ENCODE peak calls at places on chromosomes 1 and 21, in four cellular contexts. J, Z, X and M are unnamed samples.

GRCh38 chr1:12547586-12548225 is 70.3 kb downstream of the DHRS3 start:
- DNase-seq in J (no peak), Z (no peak), X (no peak), M (no peak)

GRCh38 chr21:33857846-33858671 is 57.5 kb downstream of the ATP5PO start:
- DNase-seq in J (no peak), Z (no peak), X (no peak), M (no peak)

GRCh38 chr1:2392686-2393085 is 1.0 kb downstream of the RER1 start:
- DNase-seq in J (peak), Z (no peak), X (no peak), M (peak)

GRCh38 chr1:109652446-109652845 is 3.5 kb upstream of the GSTM4 start:
- DNase-seq in J (no peak), Z (no peak), X (no peak), M (no peak)

GRCh38 chr1:85201340-85202091 is 700 bp upstream of the SYDE2 start:
- DNase-seq in J (peak), Z (peak), X (peak), M (peak)

GRCh38 chr21:45631540-45631939 is 12.0 kb upstream of the PCBP3 start:
- DNase-seq in J (no peak), Z (no peak), X (no peak), M (no peak)

GRCh38 chr1:89894210-89894668 is 73.4 kb downstream of the LRRC8D start:
- DNase-seq in J (peak), Z (no peak), X (peak), M (no peak)

GRCh38 chr1:88985033-88985432 is 7.4 kb downstream of the KYAT3 start:
- DNase-seq in J (peak), Z (no peak), X (peak), M (peak)

GRCh38 chr1:224168859-224169380 is 14.1 kb upstream of the DEGS1 start:
- DNase-seq in J (peak), Z (no peak), X (peak), M (peak)

GRCh38 chr1:24803987-24804530 is 58.8 kb downstream of the CLIC4 start:
- DNase-seq in J (no peak), Z (no peak), X (no peak), M (no peak)

GRCh38 chr1:48611841-48612240 is 139.8 kb upstream of the SPATA6 start:
- DNase-seq in J (no peak), Z (no peak), X (no peak), M (no peak)

GRCh38 chr1:232662910-232663309 is 33.0 kb upstream of the SIPA1L2 start:
- DNase-seq in J (no peak), Z (no peak), X (no peak), M (no peak)

GRCh38 chr1:187871177-187871576 is 1042.4 kb downstream of the PLA2G4A start:
- DNase-seq in J (no peak), Z (no peak), X (no peak), M (no peak)

GRCh38 chr1:17539526-17540254 is at the start of gene ARHGEF10L:
- DNase-seq in J (peak), Z (peak), X (no peak), M (no peak)
- H3K9ac ChIP-seq in J (peak), Z (peak), X (peak), M (peak)

GRCh38 chr1:51792864-51793263 is 85.7 kb downstream of the NRDC start:
- DNase-seq in J (peak), Z (no peak), X (peak), M (no peak)
- H3K9ac ChIP-seq in J (peak), Z (no peak), X (no peak), M (no peak)

DNA sequence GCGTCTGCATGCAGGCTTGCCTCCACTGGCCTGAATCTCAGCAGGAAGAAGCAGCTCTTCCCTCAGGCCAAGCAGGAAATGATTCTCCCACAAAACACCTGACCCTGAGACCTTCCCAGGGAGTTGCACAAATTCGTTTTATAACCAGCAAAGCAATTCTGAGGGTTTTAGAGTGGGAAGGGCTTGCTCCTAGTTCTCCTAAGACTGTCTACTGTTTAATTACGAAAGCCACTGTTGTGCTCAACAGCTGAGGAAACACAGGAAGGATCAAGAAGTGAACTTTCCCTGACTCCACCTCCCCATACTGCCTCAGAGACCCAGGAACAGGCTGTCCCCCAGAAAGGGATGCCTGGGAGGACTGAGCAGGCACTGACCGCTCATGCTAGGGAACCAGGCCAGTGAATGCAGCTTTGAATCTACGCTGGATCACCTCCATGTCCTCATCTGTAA is 37.0 kb upstream of the PUM1 start:
- DNase-seq in J (peak), Z (no peak), X (peak), M (no peak)
- H3K9ac ChIP-seq in J (no peak), Z (no peak), X (peak), M (peak)

DNA sequence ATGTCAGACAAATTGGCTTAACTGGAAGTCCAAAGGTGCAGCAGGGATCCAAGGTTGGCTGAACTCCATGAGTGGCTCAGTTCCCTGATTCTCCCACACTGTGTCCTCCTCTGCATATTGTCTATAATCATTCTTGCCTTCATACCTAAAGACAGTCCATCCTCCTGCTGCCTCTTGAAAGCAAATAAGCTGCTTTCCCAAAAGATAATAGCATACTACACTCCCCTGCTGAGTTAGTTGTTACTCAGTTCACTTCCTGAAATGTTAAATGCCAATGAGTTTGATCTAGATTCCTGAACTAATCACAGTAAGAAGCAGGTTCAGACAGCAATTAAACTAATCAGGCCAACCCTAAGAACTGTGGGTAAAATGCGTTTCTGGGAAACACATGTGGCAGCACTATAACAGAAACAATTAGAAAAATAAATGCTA is 51.0 kb upstream of the BOLA1 start:
- DNase-seq in J (peak), Z (no peak), X (no peak), M (peak)
- H3K9ac ChIP-seq in J (peak), Z (no peak), X (peak), M (peak)